ENCODE peak calls at places on chromosome 21, in six cellular contexts. G, A, B, J, H and C are unnamed samples.

GRCh38 chr21:44949161-44950015 is 9.6 kb downstream of the SLX9 start:
- DNase-seq in G (no peak), A (peak), B (peak), J (peak), H (peak), C (peak)

GRCh38 chr21:35585878-35586277 is 474.4 kb downstream of the SETD4 start:
- DNase-seq in G (no peak), A (no peak), B (no peak), J (no peak), H (no peak), C (no peak)

GRCh38 chr21:35324372-35325220 is 275.5 kb upstream of the RUNX1 start:
- DNase-seq in G (no peak), A (no peak), B (peak), J (no peak), H (no peak), C (no peak)

GRCh38 chr21:27371688-27372331 is 404.9 kb upstream of the ADAMTS5 start:
- DNase-seq in G (no peak), A (no peak), B (peak), J (no peak), H (no peak), C (no peak)

GRCh38 chr21:28447453-28447852 is 545.2 kb downstream of the LTN1 start:
- DNase-seq in G (no peak), A (no peak), B (no peak), J (no peak), H (no peak), C (no peak)

GRCh38 chr21:29155118-29155932 is 24.9 kb downstream of the MAP3K7CL start:
- DNase-seq in G (no peak), A (peak), B (peak), J (no peak), H (no peak), C (peak)

GRCh38 chr21:45756669-45757068 is 113.1 kb downstream of the PCBP3 start:
- DNase-seq in G (no peak), A (no peak), B (no peak), J (no peak), H (no peak), C (no peak)

GRCh38 chr21:31332525-31332924 is 11.5 kb downstream of the TIAM1 start:
- DNase-seq in G (no peak), A (no peak), B (no peak), J (no peak), H (no peak), C (no peak)

GRCh38 chr21:41897047-41897669 is 18.0 kb upstream of the PRDM15 start:
- DNase-seq in G (no peak), A (no peak), B (no peak), J (no peak), H (no peak), C (no peak)

GRCh38 chr21:31354604-31355443 is 10.8 kb upstream of the TIAM1 start:
- DNase-seq in G (no peak), A (no peak), B (peak), J (peak), H (no peak), C (no peak)

GRCh38 chr21:39453571-39454179 is 1.9 kb downstream of the SH3BGR start:
- DNase-seq in G (no peak), A (no peak), B (no peak), J (no peak), H (no peak), C (no peak)

GRCh38 chr21:38645282-38645681 is 147.0 kb upstream of the ERG start:
- DNase-seq in G (no peak), A (no peak), B (no peak), J (no peak), H (no peak), C (no peak)